ENCODE peak calls at places on chromosomes 3 and 15, in six cellular contexts. D, L, Y, Q, B and C are unnamed samples. For H3K4me1, the result is how much of the 10 kb centered on the place peaks cover.

GRCh38 chr3:47394867-47395266 is 14.0 kb downstream of the PTPN23 start:
- DNase-seq in D (no peak), L (no peak), Y (no peak), Q (no peak), B (peak), C (no peak)

GRCh38 chr15:31457631-31458526 is 131.2 kb downstream of the KLF13 start:
- DNase-seq in D (no peak), L (no peak), Y (no peak), Q (no peak), B (peak), C (no peak)

GRCh38 chr3:53834429-53835095 is 11.7 kb downstream of the CHDH start:
- DNase-seq in D (no peak), L (no peak), Y (no peak), Q (no peak), B (no peak), C (no peak)

GRCh38 chr3:176814252-176814651 is 383.0 kb downstream of the TBL1XR1 start:
- DNase-seq in D (peak), L (no peak), Y (no peak), Q (peak), B (peak), C (peak)

GRCh38 chr15:36585774-36586173 is 6.3 kb downstream of the CDIN1 start:
- DNase-seq in D (no peak), L (no peak), Y (no peak), Q (no peak), B (no peak), C (no peak)

GRCh38 chr3:156826144-156826895 is at the start of gene LEKR1:
- DNase-seq in D (peak), L (peak), Y (peak), Q (peak), B (peak), C (peak)

GRCh38 chr3:134643150-134643675 is 7.6 kb downstream of the KY start:
- DNase-seq in D (no peak), L (no peak), Y (no peak), Q (no peak), B (no peak), C (no peak)

GRCh38 chr3:121431717-121432517 is 113.9 kb downstream of the POLQ start:
- DNase-seq in D (peak), L (no peak), Y (peak), Q (no peak), B (peak), C (no peak)

DNA sequence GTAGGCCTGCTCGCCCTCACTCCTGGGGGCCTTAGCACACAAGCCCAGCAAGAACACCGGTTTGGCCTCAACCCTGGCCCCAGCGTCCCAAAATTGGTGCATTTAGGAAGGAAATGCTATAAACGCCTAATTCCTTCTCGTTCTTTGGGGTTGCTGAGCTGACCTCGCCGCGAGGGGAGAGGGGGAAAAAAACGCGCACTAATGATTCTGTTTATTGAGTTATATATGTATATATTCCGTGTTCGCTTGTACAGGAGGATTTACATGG is 3.9 kb downstream of the FEZF2 start:
- DNase-seq in D (no peak), L (no peak), Y (no peak), Q (no peak), B (no peak), C (no peak)
- H3K4me1 ChIP-seq in D (under half), L (under half), Y (under half), Q (half or more), B (under half), C (under half)

DNA sequence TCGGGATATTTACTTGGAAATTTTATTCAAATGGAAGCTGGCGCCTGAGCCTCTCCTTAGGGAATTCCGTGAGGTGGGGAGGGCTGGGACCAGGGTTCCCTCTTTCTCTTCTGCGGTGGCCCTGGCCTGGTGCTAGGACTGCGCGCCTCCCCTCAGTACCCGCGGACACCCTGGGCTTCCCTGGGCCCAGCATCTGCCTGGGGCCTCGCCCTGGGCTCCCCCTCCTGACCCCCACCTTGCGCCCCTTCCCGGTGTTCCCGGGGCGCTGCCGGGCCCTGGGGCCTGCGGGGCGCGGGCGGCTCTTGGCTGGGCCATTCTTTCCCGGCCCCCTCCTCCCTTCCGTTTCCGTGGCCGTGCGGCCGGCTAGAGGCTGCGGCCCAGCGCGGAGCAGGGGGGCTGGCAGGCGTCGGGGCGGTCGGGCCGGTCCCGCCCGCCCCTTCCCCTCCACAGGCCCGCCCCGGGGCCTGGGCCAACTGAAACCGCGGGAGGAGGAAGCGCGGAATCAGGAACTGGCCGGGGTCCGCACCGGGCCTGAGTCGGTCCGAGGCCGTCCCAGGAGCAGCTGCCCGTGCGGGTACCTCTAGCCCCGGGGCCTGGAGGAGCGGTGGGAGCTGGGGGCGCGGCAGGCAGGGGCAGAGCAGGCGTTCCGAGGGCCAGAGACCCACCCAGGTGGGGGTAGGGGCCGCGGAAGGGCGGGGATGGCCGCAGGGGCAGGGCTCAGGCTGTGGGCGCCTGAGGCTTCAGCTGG is at the start of gene FES:
- DNase-seq in D (peak), L (peak), Y (no peak), Q (peak), B (peak), C (peak)
- TF ChIP-seq POLR2A in D (no peak), L (peak), Y (peak), Q (peak), B (no peak), C (peak)

GRCh38 chr3:71495708-71496472 is 87.6 kb downstream of the FOXP1 start:
- DNase-seq in D (no peak), L (no peak), Y (no peak), Q (no peak), B (peak), C (no peak)

GRCh38 chr3:71498543-71498942 is 85.0 kb downstream of the FOXP1 start:
- DNase-seq in D (no peak), L (no peak), Y (no peak), Q (no peak), B (no peak), C (no peak)

GRCh38 chr3:71498053-71498452 is 85.5 kb downstream of the FOXP1 start:
- DNase-seq in D (no peak), L (no peak), Y (no peak), Q (no peak), B (no peak), C (no peak)

GRCh38 chr3:71499477-71499876 is 84.1 kb downstream of the FOXP1 start:
- DNase-seq in D (no peak), L (no peak), Y (no peak), Q (no peak), B (no peak), C (no peak)

GRCh38 chr3:71497367-71497925 is 86.1 kb downstream of the FOXP1 start:
- DNase-seq in D (no peak), L (no peak), Y (no peak), Q (no peak), B (no peak), C (no peak)
- H3K4me3 ChIP-seq in D (no peak), L (no peak), Y (no peak), Q (no peak), B (no peak), C (no peak)

GRCh38 chr15:99140590-99140989 is 35.7 kb downstream of the SYNM start:
- DNase-seq in D (no peak), L (no peak), Y (no peak), Q (no peak), B (no peak), C (no peak)

GRCh38 chr15:99142562-99142961 is 37.7 kb downstream of the SYNM start:
- DNase-seq in D (no peak), L (no peak), Y (no peak), Q (no peak), B (no peak), C (no peak)

GRCh38 chr15:99143230-99143629 is 38.4 kb downstream of the SYNM start:
- DNase-seq in D (no peak), L (no peak), Y (no peak), Q (no peak), B (no peak), C (no peak)

GRCh38 chr15:99143655-99144610 is 39.1 kb downstream of the SYNM start:
- DNase-seq in D (peak), L (peak), Y (no peak), Q (no peak), B (peak), C (no peak)

DNA sequence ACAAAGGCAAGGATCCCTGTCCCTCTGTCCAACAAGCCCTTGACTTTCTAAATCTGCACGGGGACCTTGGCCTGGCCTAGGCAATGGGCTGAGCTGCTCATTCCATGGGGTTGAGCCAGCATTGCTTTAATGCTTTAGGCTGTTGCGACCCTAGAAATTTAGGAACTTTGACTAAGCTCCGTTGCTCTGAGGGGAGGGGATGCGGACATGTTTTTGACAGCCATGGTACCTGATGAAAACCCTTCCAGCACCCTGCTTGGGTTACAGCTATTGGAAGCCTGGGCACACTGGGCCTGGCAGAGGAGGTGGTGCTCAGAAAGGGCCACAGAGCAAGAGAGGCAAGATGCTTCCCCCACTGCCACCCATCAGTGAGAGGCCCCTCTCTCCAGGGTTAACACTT is 37.1 kb downstream of the SYNM start:
- DNase-seq in D (no peak), L (no peak), Y (no peak), Q (no peak), B (no peak), C (no peak)
- H3K4me1 ChIP-seq in D (under half), L (under half), Y (under half), Q (under half), B (under half), C (under half)